ENCODE peak calls at places on chromosomes 2 and 18, in nine cellular contexts. W, E, R, O, S, H, J, P and B are unnamed samples. For H3K4me1 and H3K36me3, the result is how much of the 10 kb centered on the place peaks cover.

GRCh38 chr2:188485496-188485895 is 193.8 kb downstream of the GULP1 start:
- DNase-seq in J (no peak), W (no peak), O (no peak), P (no peak), R (no peak), E (no peak), S (no peak), H (no peak), B (no peak)

GRCh38 chr2:118013724-118014491 is at the start of gene CCDC93:
- DNase-seq in E (peak), H (peak), O (peak), P (peak), R (peak), J (peak), W (peak), S (peak), B (peak)

GRCh38 chr2:47535991-47536390 is 133.0 kb downstream of the MSH2 start:
- DNase-seq in R (no peak), O (no peak), P (no peak), J (no peak), E (no peak), H (no peak), W (no peak), S (no peak), B (no peak)

GRCh38 chr2:232340171-232340935 is 38.2 kb upstream of the ALPP start:
- DNase-seq in E (no peak), J (no peak), W (no peak), O (peak), H (no peak), R (peak), P (no peak), S (no peak), B (no peak)

GRCh38 chr2:176098366-176099158 is 1.0 kb upstream of the HOXD12 start:
- DNase-seq in W (no peak), H (no peak), J (no peak), R (no peak), P (no peak), E (peak), O (peak), S (no peak), B (no peak)

GRCh38 chr2:61463769-61464475 is 7.0 kb downstream of the USP34 start:
- DNase-seq in W (no peak), S (no peak), P (no peak), H (no peak), E (no peak), R (no peak), J (no peak), O (no peak), B (no peak)

GRCh38 chr18:36601316-36601715 is 227.5 kb downstream of the TPGS2 start:
- DNase-seq in S (no peak), J (no peak), O (no peak), P (no peak), R (no peak), W (no peak), H (no peak), E (no peak), B (no peak)

GRCh38 chr2:64151498-64151897 is 7.3 kb upstream of the PELI1 start:
- DNase-seq in E (no peak), S (no peak), W (no peak), P (no peak), R (no peak), O (no peak), H (no peak), J (no peak), B (no peak)

GRCh38 chr2:72494392-72494791 is 331.4 kb downstream of the EXOC6B start:
- DNase-seq in R (no peak), P (no peak), H (no peak), S (no peak), E (no peak), W (no peak), O (no peak), J (no peak), B (no peak)

GRCh38 chr2:12048551-12048950 is 302.1 kb downstream of the LPIN1 start:
- DNase-seq in P (no peak), S (no peak), O (no peak), J (no peak), E (no peak), R (no peak), H (no peak), W (no peak), B (no peak)

GRCh38 chr2:55223958-55224760 is 7.9 kb downstream of the CLHC1 start:
- DNase-seq in P (no peak), O (no peak), J (no peak), H (no peak), E (no peak), S (no peak), R (no peak), W (no peak), B (no peak)

GRCh38 chr2:121076885-121077549 is 208.0 kb downstream of the TFCP2L1 start:
- DNase-seq in W (peak), P (peak), E (peak), R (peak), H (peak), O (no peak), S (peak), J (peak), B (no peak)

GRCh38 chr18:78875268-78875997 is 104.2 kb upstream of the SALL3 start:
- DNase-seq in J (no peak), E (no peak), O (no peak), R (no peak), H (no peak), P (peak), W (no peak), S (no peak), B (peak)

GRCh38 chr18:67731853-67732252 is 215.3 kb upstream of the DSEL start:
- DNase-seq in E (no peak), S (no peak), J (no peak), W (no peak), H (no peak), P (no peak), O (no peak), R (no peak), B (no peak)

GRCh38 chr18:67608909-67609308 is 92.4 kb upstream of the DSEL start:
- DNase-seq in S (no peak), E (no peak), P (no peak), H (no peak), W (no peak), R (no peak), J (no peak), O (no peak), B (no peak)

GRCh38 chr2:131389657-131390056 is 25.7 kb upstream of the RAB6D start:
- DNase-seq in W (no peak), H (no peak), O (no peak), S (no peak), P (no peak), E (no peak), R (no peak), J (no peak), B (peak)

GRCh38 chr2:217905395-217905794 is 97.4 kb downstream of the TNS1 start:
- DNase-seq in J (peak), O (no peak), H (peak), W (no peak), P (no peak), S (no peak), E (no peak), R (peak), B (no peak)

DNA sequence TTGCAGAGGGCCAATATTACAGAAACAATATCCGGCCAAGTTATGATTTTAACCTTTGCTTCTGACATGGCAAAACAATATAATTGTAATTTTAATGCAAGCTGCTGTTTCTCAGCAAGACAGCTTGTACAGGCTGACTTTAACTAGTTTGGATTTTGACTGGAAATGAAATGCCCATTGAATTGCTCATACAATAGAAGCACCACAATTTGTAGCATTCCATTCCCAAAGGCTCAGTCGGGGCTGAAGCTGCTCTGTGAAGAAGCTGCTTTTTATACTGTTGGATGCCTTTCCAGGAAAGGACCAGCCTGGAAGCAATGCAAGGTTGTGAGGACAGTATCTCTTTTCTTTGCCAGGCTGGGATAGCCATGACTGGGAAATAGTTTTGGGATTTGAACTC is 677.0 kb upstream of the FANCL start:
- DNase-seq in E (peak), J (no peak), O (no peak), P (no peak), H (no peak), R (no peak), S (no peak), W (no peak), B (no peak)
- H3K27ac ChIP-seq in E (peak), J (no peak), O (no peak), P (no peak), H (no peak), R (no peak), S (no peak), W (no peak), B (no peak)

DNA sequence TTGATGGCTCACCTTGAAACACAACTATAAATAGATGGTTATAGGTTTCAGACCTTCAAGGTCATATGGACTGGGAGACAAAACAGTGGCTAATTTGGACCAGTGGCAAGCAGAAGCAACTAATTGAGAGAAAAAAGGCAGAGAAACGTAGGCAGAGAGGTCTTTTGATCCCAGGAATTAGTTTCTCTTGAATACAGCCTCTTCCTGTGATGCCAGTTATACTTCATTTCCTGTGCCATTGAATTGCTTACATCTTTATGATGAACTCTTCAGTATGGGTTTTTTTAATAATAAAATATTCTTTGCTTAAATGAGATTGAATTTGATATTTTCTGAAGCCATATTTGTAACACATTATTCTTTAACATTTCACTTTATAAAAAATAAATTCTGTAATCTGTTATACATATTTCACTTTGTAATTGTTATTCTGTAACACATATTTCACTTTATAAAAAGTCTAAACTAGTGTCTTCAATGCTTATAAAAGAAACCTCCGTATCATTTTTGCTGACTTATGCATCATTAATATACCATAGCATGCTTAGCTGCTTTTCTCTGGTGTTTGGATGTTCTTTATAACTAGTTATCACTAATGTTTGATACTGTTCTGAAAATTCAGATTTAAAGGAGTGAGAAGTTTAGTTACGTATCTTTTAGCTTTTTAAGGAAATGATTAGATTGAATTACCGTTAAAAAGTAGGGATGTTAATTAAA is 8.9 kb downstream of the VAPA start:
- DNase-seq in E (no peak), O (no peak), W (no peak), J (no peak), S (no peak), R (no peak), P (no peak), H (no peak), B (no peak)
- H3K4me1 ChIP-seq in E (under half), O (half or more), W (under half), J (half or more), S (under half), R (half or more), P (half or more), H (under half), B (half or more)

DNA sequence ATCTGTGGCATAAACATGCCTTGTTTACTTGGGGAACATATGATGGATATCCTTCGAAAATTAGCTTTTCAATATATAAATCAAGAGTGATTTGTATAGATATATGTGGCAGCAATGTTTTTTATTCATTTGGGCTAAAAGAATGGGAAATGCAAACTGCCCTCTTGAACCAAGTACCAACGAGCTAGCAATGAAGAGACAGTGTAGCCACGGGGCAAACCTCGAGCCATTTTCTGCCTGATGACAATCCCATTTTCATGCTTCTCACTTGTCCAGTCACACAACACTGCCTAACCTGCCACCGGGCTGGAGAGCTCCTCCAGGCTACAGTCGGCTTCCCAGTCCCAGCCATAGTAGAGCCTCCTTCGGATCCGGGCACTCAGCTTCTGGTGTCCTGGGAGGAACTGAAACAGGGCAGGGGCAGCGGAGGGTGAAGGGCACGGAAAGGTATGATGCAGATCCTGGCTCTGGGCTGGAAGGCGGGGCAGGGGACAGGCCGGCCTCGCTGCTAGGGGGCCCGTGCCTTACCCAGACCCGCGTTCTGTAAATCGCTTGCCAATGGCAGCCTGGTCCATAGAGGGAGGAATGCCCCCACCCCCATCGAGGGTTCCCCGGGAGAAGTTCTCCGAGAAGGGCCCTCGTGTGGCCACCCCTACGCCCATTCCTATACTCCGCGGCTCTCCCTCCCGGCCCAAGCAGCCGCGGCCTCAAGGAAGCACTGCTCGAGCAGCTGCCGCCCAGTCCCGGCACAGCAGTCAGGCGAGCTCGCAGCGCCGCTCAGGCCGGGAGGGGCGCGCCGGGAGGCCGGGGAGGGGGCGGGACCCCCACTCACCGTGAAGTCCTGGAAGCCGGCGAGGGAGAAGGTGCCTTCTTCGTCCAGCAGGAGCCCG is 552 bp downstream of the CNPPD1 start:
- DNase-seq in J (peak), W (peak), E (peak), P (no peak), R (peak), H (peak), S (peak), O (peak), B (peak)
- H3K36me3 ChIP-seq in J (half or more), W (under half), E (under half), P (under half), R (half or more), H (half or more), S (under half), O (half or more), B (half or more)

GRCh38 chr2:197975956-197976519 is 171.6 kb downstream of the PLCL1 start:
- DNase-seq in O (no peak), E (no peak), J (no peak), S (no peak), W (no peak), P (no peak), R (no peak), H (no peak), B (no peak)
- H3K27ac ChIP-seq in O (no peak), E (no peak), J (no peak), S (no peak), W (no peak), P (no peak), R (peak), H (peak), B (no peak)